ENCODE peak calls at places on chromosomes 13 and 19, in ten cellular contexts. One of them, this sample, is unnamed.

GRCh38 chr13:90792335-90792734 is 555.2 kb upstream of the MIR17HG start:
- DNase-seq in suprapubic skin: no peak
- DNase-seq in GM23338: no peak
- DNase-seq in endodermal cell: no peak
- DNase-seq in nephron progenitor cell: no peak
- DNase-seq in CD8-positive, alpha-beta T cell: no peak
- DNase-seq in fibroblast of lung: peak
- DNase-seq in Panc1: no peak
- DNase-seq in foreskin fibroblast: peak
- DNase-seq in colonic mucosa: no peak
- DNase-seq in this sample: no peak

GRCh38 chr19:18417250-18418033 is 1.8 kb upstream of the SSBP4 start:
- DNase-seq in suprapubic skin: peak
- DNase-seq in GM23338: peak
- DNase-seq in endodermal cell: peak
- DNase-seq in nephron progenitor cell: peak
- DNase-seq in CD8-positive, alpha-beta T cell: no peak
- DNase-seq in fibroblast of lung: peak
- DNase-seq in Panc1: no peak
- DNase-seq in foreskin fibroblast: peak
- DNase-seq in colonic mucosa: peak
- DNase-seq in this sample: peak

GRCh38 chr19:11096210-11096841 is 7.1 kb downstream of the LDLR start:
- DNase-seq in suprapubic skin: no peak
- DNase-seq in GM23338: no peak
- DNase-seq in endodermal cell: no peak
- DNase-seq in nephron progenitor cell: no peak
- DNase-seq in CD8-positive, alpha-beta T cell: no peak
- DNase-seq in fibroblast of lung: peak
- DNase-seq in Panc1: no peak
- DNase-seq in foreskin fibroblast: peak
- DNase-seq in colonic mucosa: no peak
- DNase-seq in this sample: peak

GRCh38 chr19:28314771-28315170 is 898.2 kb downstream of the UQCRFS1 start:
- DNase-seq in suprapubic skin: no peak
- DNase-seq in GM23338: no peak
- DNase-seq in endodermal cell: no peak
- DNase-seq in nephron progenitor cell: no peak
- DNase-seq in CD8-positive, alpha-beta T cell: no peak
- DNase-seq in fibroblast of lung: peak
- DNase-seq in Panc1: no peak
- DNase-seq in foreskin fibroblast: peak
- DNase-seq in colonic mucosa: no peak
- DNase-seq in this sample: no peak

GRCh38 chr19:42629191-42629590 is 34.5 kb upstream of the CEACAM8 start:
- DNase-seq in suprapubic skin: no peak
- DNase-seq in GM23338: no peak
- DNase-seq in endodermal cell: no peak
- DNase-seq in nephron progenitor cell: no peak
- DNase-seq in CD8-positive, alpha-beta T cell: no peak
- DNase-seq in fibroblast of lung: no peak
- DNase-seq in Panc1: no peak
- DNase-seq in foreskin fibroblast: peak
- DNase-seq in colonic mucosa: no peak
- DNase-seq in this sample: no peak

GRCh38 chr19:13037161-13037560 is 41.9 kb downstream of the NFIX start:
- DNase-seq in suprapubic skin: no peak
- DNase-seq in GM23338: no peak
- DNase-seq in endodermal cell: peak
- DNase-seq in nephron progenitor cell: no peak
- DNase-seq in CD8-positive, alpha-beta T cell: no peak
- DNase-seq in fibroblast of lung: peak
- DNase-seq in Panc1: no peak
- DNase-seq in foreskin fibroblast: peak
- DNase-seq in colonic mucosa: no peak
- DNase-seq in this sample: no peak

GRCh38 chr19:4430760-4431159 is 26.8 kb downstream of the UBXN6 start:
- DNase-seq in suprapubic skin: no peak
- DNase-seq in GM23338: no peak
- DNase-seq in endodermal cell: no peak
- DNase-seq in nephron progenitor cell: no peak
- DNase-seq in CD8-positive, alpha-beta T cell: no peak
- DNase-seq in fibroblast of lung: no peak
- DNase-seq in Panc1: no peak
- DNase-seq in foreskin fibroblast: no peak
- DNase-seq in colonic mucosa: no peak
- DNase-seq in this sample: no peak

GRCh38 chr13:71360041-71360440 is 507.0 kb downstream of the DACH1 start:
- DNase-seq in suprapubic skin: no peak
- DNase-seq in GM23338: no peak
- DNase-seq in endodermal cell: no peak
- DNase-seq in nephron progenitor cell: no peak
- DNase-seq in CD8-positive, alpha-beta T cell: no peak
- DNase-seq in fibroblast of lung: peak
- DNase-seq in Panc1: no peak
- DNase-seq in foreskin fibroblast: no peak
- DNase-seq in colonic mucosa: no peak
- DNase-seq in this sample: no peak

GRCh38 chr13:35961002-35961401 is 170.2 kb downstream of the DCLK1 start:
- DNase-seq in suprapubic skin: no peak
- DNase-seq in GM23338: no peak
- DNase-seq in endodermal cell: no peak
- DNase-seq in nephron progenitor cell: no peak
- DNase-seq in CD8-positive, alpha-beta T cell: no peak
- DNase-seq in fibroblast of lung: peak
- DNase-seq in Panc1: no peak
- DNase-seq in foreskin fibroblast: no peak
- DNase-seq in colonic mucosa: no peak
- DNase-seq in this sample: no peak

GRCh38 chr13:33487575-33488243 is 202.2 kb upstream of the STARD13 start:
- DNase-seq in suprapubic skin: no peak
- DNase-seq in GM23338: peak
- DNase-seq in endodermal cell: peak
- DNase-seq in nephron progenitor cell: no peak
- DNase-seq in CD8-positive, alpha-beta T cell: no peak
- DNase-seq in fibroblast of lung: no peak
- DNase-seq in Panc1: no peak
- DNase-seq in foreskin fibroblast: peak
- DNase-seq in colonic mucosa: peak
- DNase-seq in this sample: peak

GRCh38 chr13:109285586-109285985 is 500.8 kb downstream of the IRS2 start:
- DNase-seq in suprapubic skin: no peak
- DNase-seq in GM23338: no peak
- DNase-seq in endodermal cell: no peak
- DNase-seq in nephron progenitor cell: no peak
- DNase-seq in CD8-positive, alpha-beta T cell: no peak
- DNase-seq in fibroblast of lung: no peak
- DNase-seq in Panc1: no peak
- DNase-seq in foreskin fibroblast: no peak
- DNase-seq in colonic mucosa: no peak
- DNase-seq in this sample: no peak

GRCh38 chr19:13169769-13170168 is 19.6 kb downstream of the IER2 start:
- DNase-seq in suprapubic skin: no peak
- DNase-seq in GM23338: no peak
- DNase-seq in endodermal cell: no peak
- DNase-seq in nephron progenitor cell: no peak
- DNase-seq in CD8-positive, alpha-beta T cell: no peak
- DNase-seq in fibroblast of lung: peak
- DNase-seq in Panc1: no peak
- DNase-seq in foreskin fibroblast: peak
- DNase-seq in colonic mucosa: peak
- DNase-seq in this sample: no peak

GRCh38 chr19:2283835-2284507 is 2.0 kb upstream of the PEAK3 start:
- DNase-seq in suprapubic skin: no peak
- DNase-seq in GM23338: no peak
- DNase-seq in endodermal cell: no peak
- DNase-seq in nephron progenitor cell: no peak
- DNase-seq in CD8-positive, alpha-beta T cell: no peak
- DNase-seq in fibroblast of lung: no peak
- DNase-seq in Panc1: no peak
- DNase-seq in foreskin fibroblast: no peak
- DNase-seq in colonic mucosa: no peak
- DNase-seq in this sample: no peak

GRCh38 chr19:2282862-2283237 is 875 bp upstream of the PEAK3 start:
- DNase-seq in suprapubic skin: no peak
- DNase-seq in GM23338: no peak
- DNase-seq in endodermal cell: no peak
- DNase-seq in nephron progenitor cell: no peak
- DNase-seq in CD8-positive, alpha-beta T cell: no peak
- DNase-seq in fibroblast of lung: no peak
- DNase-seq in Panc1: no peak
- DNase-seq in foreskin fibroblast: no peak
- DNase-seq in colonic mucosa: no peak
- DNase-seq in this sample: no peak

GRCh38 chr19:2278504-2279158 is 3.3 kb downstream of the PEAK3 start:
- DNase-seq in suprapubic skin: peak
- DNase-seq in GM23338: no peak
- DNase-seq in endodermal cell: no peak
- DNase-seq in nephron progenitor cell: no peak
- DNase-seq in CD8-positive, alpha-beta T cell: no peak
- DNase-seq in fibroblast of lung: no peak
- DNase-seq in Panc1: no peak
- DNase-seq in foreskin fibroblast: no peak
- DNase-seq in colonic mucosa: peak
- DNase-seq in this sample: no peak

GRCh38 chr19:2280633-2281264 is 1.2 kb downstream of the PEAK3 start:
- DNase-seq in suprapubic skin: peak
- DNase-seq in GM23338: no peak
- DNase-seq in endodermal cell: no peak
- DNase-seq in nephron progenitor cell: no peak
- DNase-seq in CD8-positive, alpha-beta T cell: no peak
- DNase-seq in fibroblast of lung: no peak
- DNase-seq in Panc1: no peak
- DNase-seq in foreskin fibroblast: no peak
- DNase-seq in colonic mucosa: no peak
- DNase-seq in this sample: no peak

GRCh38 chr19:2282062-2282861 is at the start of gene PEAK3:
- DNase-seq in suprapubic skin: peak
- DNase-seq in GM23338: peak
- DNase-seq in endodermal cell: peak
- DNase-seq in nephron progenitor cell: peak
- DNase-seq in CD8-positive, alpha-beta T cell: no peak
- DNase-seq in fibroblast of lung: peak
- DNase-seq in Panc1: no peak
- DNase-seq in foreskin fibroblast: peak
- DNase-seq in colonic mucosa: peak
- DNase-seq in this sample: peak
- TF ChIP-seq CTCF in suprapubic skin: no peak
- TF ChIP-seq CTCF in GM23338: no peak
- TF ChIP-seq CTCF in endodermal cell: no peak
- TF ChIP-seq CTCF in nephron progenitor cell: no peak
- TF ChIP-seq CTCF in CD8-positive, alpha-beta T cell: no peak
- TF ChIP-seq CTCF in fibroblast of lung: no peak
- TF ChIP-seq CTCF in Panc1: no peak
- TF ChIP-seq CTCF in foreskin fibroblast: no peak
- TF ChIP-seq CTCF in colonic mucosa: no peak
- TF ChIP-seq CTCF in this sample: no peak

GRCh38 chr13:58056411-58056810 is 424.9 kb downstream of the PCDH17 start:
- DNase-seq in suprapubic skin: no peak
- DNase-seq in GM23338: no peak
- DNase-seq in endodermal cell: no peak
- DNase-seq in nephron progenitor cell: no peak
- DNase-seq in CD8-positive, alpha-beta T cell: no peak
- DNase-seq in fibroblast of lung: no peak
- DNase-seq in Panc1: no peak
- DNase-seq in foreskin fibroblast: no peak
- DNase-seq in colonic mucosa: no peak
- DNase-seq in this sample: no peak

GRCh38 chr13:58048670-58049069 is 417.1 kb downstream of the PCDH17 start:
- DNase-seq in suprapubic skin: no peak
- DNase-seq in GM23338: no peak
- DNase-seq in endodermal cell: no peak
- DNase-seq in nephron progenitor cell: no peak
- DNase-seq in CD8-positive, alpha-beta T cell: no peak
- DNase-seq in fibroblast of lung: peak
- DNase-seq in Panc1: no peak
- DNase-seq in foreskin fibroblast: no peak
- DNase-seq in colonic mucosa: no peak
- DNase-seq in this sample: no peak

GRCh38 chr13:58051807-58052375 is 420.3 kb downstream of the PCDH17 start:
- DNase-seq in suprapubic skin: no peak
- DNase-seq in GM23338: peak
- DNase-seq in endodermal cell: peak
- DNase-seq in nephron progenitor cell: no peak
- DNase-seq in CD8-positive, alpha-beta T cell: no peak
- DNase-seq in fibroblast of lung: no peak
- DNase-seq in Panc1: no peak
- DNase-seq in foreskin fibroblast: no peak
- DNase-seq in colonic mucosa: no peak
- DNase-seq in this sample: no peak
- TF ChIP-seq CTCF in suprapubic skin: no peak
- TF ChIP-seq CTCF in GM23338: no peak
- TF ChIP-seq CTCF in endodermal cell: no peak
- TF ChIP-seq CTCF in nephron progenitor cell: no peak
- TF ChIP-seq CTCF in CD8-positive, alpha-beta T cell: no peak
- TF ChIP-seq CTCF in fibroblast of lung: no peak
- TF ChIP-seq CTCF in Panc1: no peak
- TF ChIP-seq CTCF in foreskin fibroblast: no peak
- TF ChIP-seq CTCF in colonic mucosa: no peak
- TF ChIP-seq CTCF in this sample: no peak

GRCh38 chr19:47417746-47418594 is 1.4 kb downstream of the MEIS3 start:
- DNase-seq in suprapubic skin: no peak
- DNase-seq in GM23338: peak
- DNase-seq in endodermal cell: peak
- DNase-seq in nephron progenitor cell: no peak
- DNase-seq in CD8-positive, alpha-beta T cell: no peak
- DNase-seq in fibroblast of lung: no peak
- DNase-seq in Panc1: no peak
- DNase-seq in foreskin fibroblast: peak
- DNase-seq in colonic mucosa: no peak
- DNase-seq in this sample: no peak
- TF ChIP-seq CTCF in suprapubic skin: no peak
- TF ChIP-seq CTCF in GM23338: no peak
- TF ChIP-seq CTCF in endodermal cell: no peak
- TF ChIP-seq CTCF in nephron progenitor cell: no peak
- TF ChIP-seq CTCF in CD8-positive, alpha-beta T cell: no peak
- TF ChIP-seq CTCF in fibroblast of lung: no peak
- TF ChIP-seq CTCF in Panc1: no peak
- TF ChIP-seq CTCF in foreskin fibroblast: no peak
- TF ChIP-seq CTCF in colonic mucosa: no peak
- TF ChIP-seq CTCF in this sample: no peak

DNA sequence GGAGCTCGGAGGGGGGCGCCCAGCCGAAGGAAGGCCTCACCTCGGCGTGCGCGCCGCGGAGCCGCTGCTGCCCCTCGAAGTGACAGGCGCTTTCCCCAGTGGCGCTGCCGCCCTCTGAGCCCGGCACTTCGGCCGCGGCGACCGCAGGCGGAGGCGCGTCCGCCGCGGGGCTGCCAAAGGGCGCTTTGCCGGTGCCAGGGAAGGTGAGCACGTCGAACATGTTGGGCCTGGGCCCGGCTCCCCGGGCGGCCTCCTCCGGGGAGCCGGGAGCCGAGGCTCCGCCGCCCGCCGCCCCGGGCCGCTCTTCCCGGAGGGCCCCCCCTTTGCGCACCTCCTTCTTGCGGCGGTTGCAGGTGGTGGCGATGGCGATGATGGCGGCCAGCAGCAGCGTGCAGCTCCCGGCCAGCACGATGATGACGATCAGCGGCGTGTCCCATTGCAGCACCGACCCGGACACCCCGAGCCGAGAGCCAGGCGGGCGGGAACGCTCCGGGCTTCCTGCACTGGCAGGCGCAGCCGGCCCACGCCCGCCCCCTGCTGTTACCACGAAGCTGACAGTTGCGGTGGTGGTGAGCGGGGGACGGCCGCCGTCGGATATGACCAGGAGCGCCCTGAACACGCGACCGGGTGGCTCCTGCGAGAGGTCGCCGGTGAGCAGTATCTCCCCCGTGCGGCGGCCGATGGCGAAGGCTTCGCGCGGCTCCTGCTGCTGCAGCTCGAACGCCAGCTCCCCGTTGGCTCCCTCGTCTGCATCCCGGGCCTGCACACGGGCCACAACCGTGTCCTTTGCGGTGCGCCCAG is 2.5 kb downstream of the PCDH8 start:
- DNase-seq in suprapubic skin: no peak
- DNase-seq in GM23338: peak
- DNase-seq in endodermal cell: peak
- DNase-seq in nephron progenitor cell: peak
- DNase-seq in CD8-positive, alpha-beta T cell: no peak
- DNase-seq in fibroblast of lung: peak
- DNase-seq in Panc1: no peak
- DNase-seq in foreskin fibroblast: peak
- DNase-seq in colonic mucosa: peak
- DNase-seq in this sample: peak
- TF ChIP-seq CTCF in suprapubic skin: peak
- TF ChIP-seq CTCF in GM23338: peak
- TF ChIP-seq CTCF in endodermal cell: peak
- TF ChIP-seq CTCF in nephron progenitor cell: peak
- TF ChIP-seq CTCF in CD8-positive, alpha-beta T cell: no peak
- TF ChIP-seq CTCF in fibroblast of lung: no peak
- TF ChIP-seq CTCF in Panc1: peak
- TF ChIP-seq CTCF in foreskin fibroblast: no peak
- TF ChIP-seq CTCF in colonic mucosa: no peak
- TF ChIP-seq CTCF in this sample: no peak